ENCODE peak calls at places on chromosomes 4 and X, in nine cellular contexts. C is cardiac muscle cell; G is upper lobe of left lung; A is CD8-positive, alpha-beta memory T cell; U is lung; M is SJSA1; B is stomach; S is endodermal cell; Y is HCT116. L is an unnamed sample. For H3K4me1, the result is how much of the 10 kb centered on the place peaks cover.

GRCh38 chrX:12141511-12141910 is 3.2 kb downstream of the FRMPD4 start:
- DNase-seq in G (no peak), A (no peak), U (no peak), S (no peak), B (no peak), C (no peak), M (no peak), Y (no peak), L (no peak)

GRCh38 chr4:86946868-86947493 is 12.2 kb downstream of the AFF1 start:
- DNase-seq in B (no peak), G (no peak), U (no peak), M (no peak), Y (no peak), S (peak), A (no peak), C (no peak), L (no peak)

GRCh38 chr4:48225368-48226141 is 44.1 kb downstream of the TEC start:
- DNase-seq in B (no peak), G (no peak), C (no peak), A (no peak), M (no peak), Y (no peak), S (no peak), U (no peak), L (no peak)

GRCh38 chrX:109716431-109717028 is 16.5 kb downstream of the ACSL4 start:
- DNase-seq in M (no peak), A (no peak), B (no peak), C (peak), Y (no peak), U (no peak), G (no peak), S (no peak), L (no peak)

GRCh38 chrX:103157511-103158316 is 57.2 kb upstream of the BEX4 start:
- DNase-seq in U (no peak), S (peak), G (no peak), Y (no peak), A (no peak), B (no peak), C (peak), M (no peak), L (no peak)

GRCh38 chr4:145564540-145564939 is 54.6 kb upstream of the MMAA start:
- DNase-seq in Y (no peak), G (no peak), M (no peak), S (no peak), U (no peak), B (no peak), C (no peak), A (no peak), L (no peak)

GRCh38 chr4:139933541-139933940 is 220.4 kb downstream of the MAML3 start:
- DNase-seq in G (no peak), M (no peak), A (no peak), B (no peak), S (peak), C (no peak), Y (no peak), U (no peak), L (no peak)

GRCh38 chr4:181592221-181592745 is 650.9 kb upstream of the TENM3 start:
- DNase-seq in U (no peak), B (no peak), M (no peak), G (no peak), C (peak), Y (no peak), S (no peak), A (no peak), L (no peak)

GRCh38 chrX:2500091-2500680 is 590 bp downstream of the DHRSX start:
- DNase-seq in S (peak), A (peak), Y (no peak), C (peak), U (no peak), M (peak), B (peak), G (peak), L (peak)

GRCh38 chr4:36043901-36044300 is 200.4 kb downstream of the ARAP2 start:
- DNase-seq in U (no peak), C (no peak), M (no peak), Y (no peak), B (no peak), S (no peak), G (no peak), A (no peak), L (no peak)

GRCh38 chrX:70979136-70979762 is 48.4 kb upstream of the SLC7A3 start:
- DNase-seq in G (no peak), Y (no peak), C (peak), M (no peak), B (no peak), A (no peak), S (peak), U (no peak), L (peak)

GRCh38 chrX:147710301-147710700 is 201.4 kb upstream of the FMR1 start:
- DNase-seq in M (no peak), U (no peak), A (no peak), B (no peak), Y (no peak), S (no peak), C (no peak), G (no peak), L (no peak)

GRCh38 chr4:22202351-22203343 is 254.1 kb upstream of the KCNIP4 start:
- DNase-seq in U (no peak), A (no peak), G (no peak), Y (no peak), M (no peak), C (peak), B (no peak), S (no peak), L (no peak)

GRCh38 chr4:149961876-149962597 is 116.2 kb upstream of the DCLK2 start:
- DNase-seq in B (no peak), Y (no peak), U (no peak), G (no peak), M (no peak), S (no peak), A (no peak), C (peak), L (no peak)

GRCh38 chr4:123802082-123802658 is 405.6 kb downstream of the SPRY1 start:
- DNase-seq in C (no peak), U (no peak), A (no peak), Y (no peak), M (no peak), S (no peak), B (no peak), G (no peak), L (no peak)

GRCh38 chr4:176676901-176677300 is 115.8 kb downstream of the VEGFC start:
- DNase-seq in B (no peak), U (no peak), Y (no peak), A (no peak), G (no peak), M (no peak), S (no peak), C (no peak), L (no peak)

GRCh38 chrX:42803320-42803719 is 25.4 kb upstream of the PPP1R2C start:
- DNase-seq in M (no peak), G (no peak), C (no peak), U (no peak), Y (no peak), B (no peak), A (no peak), S (no peak), L (no peak)

GRCh38 chr4:3346146-3346545 is 53.3 kb downstream of the RGS12 start:
- DNase-seq in U (peak), A (no peak), M (no peak), C (peak), B (peak), Y (peak), G (no peak), S (peak), L (peak)

GRCh38 chr4:57124145-57124544 is 14.0 kb upstream of the IGFBP7 start:
- DNase-seq in A (no peak), B (no peak), S (no peak), M (no peak), Y (no peak), U (no peak), G (no peak), C (peak), L (no peak)

GRCh38 chr4:2407991-2408342 is 10.5 kb downstream of the ZFYVE28 start:
- DNase-seq in B (no peak), U (no peak), G (no peak), S (no peak), Y (no peak), A (no peak), C (no peak), M (no peak), L (no peak)

GRCh38 chr4:13992041-13992440 is 364.5 kb upstream of the BOD1L1 start:
- DNase-seq in C (no peak), U (no peak), G (no peak), A (no peak), S (no peak), B (no peak), M (no peak), Y (no peak), L (no peak)

GRCh38 chrX:10633722-10634121 is 13.3 kb upstream of the MID1 start:
- DNase-seq in G (no peak), S (no peak), B (no peak), C (peak), Y (peak), A (no peak), U (peak), M (peak), L (no peak)

GRCh38 chrX:15721911-15722310 is 16.2 kb upstream of the CA5B start:
- DNase-seq in G (no peak), C (no peak), Y (no peak), B (no peak), M (no peak), U (no peak), S (no peak), A (no peak), L (no peak)

GRCh38 chr4:87093443-87094123 is 126.8 kb downstream of the KLHL8 start:
- DNase-seq in Y (peak), C (peak), B (no peak), M (no peak), A (peak), U (no peak), S (peak), G (no peak), L (peak)

DNA sequence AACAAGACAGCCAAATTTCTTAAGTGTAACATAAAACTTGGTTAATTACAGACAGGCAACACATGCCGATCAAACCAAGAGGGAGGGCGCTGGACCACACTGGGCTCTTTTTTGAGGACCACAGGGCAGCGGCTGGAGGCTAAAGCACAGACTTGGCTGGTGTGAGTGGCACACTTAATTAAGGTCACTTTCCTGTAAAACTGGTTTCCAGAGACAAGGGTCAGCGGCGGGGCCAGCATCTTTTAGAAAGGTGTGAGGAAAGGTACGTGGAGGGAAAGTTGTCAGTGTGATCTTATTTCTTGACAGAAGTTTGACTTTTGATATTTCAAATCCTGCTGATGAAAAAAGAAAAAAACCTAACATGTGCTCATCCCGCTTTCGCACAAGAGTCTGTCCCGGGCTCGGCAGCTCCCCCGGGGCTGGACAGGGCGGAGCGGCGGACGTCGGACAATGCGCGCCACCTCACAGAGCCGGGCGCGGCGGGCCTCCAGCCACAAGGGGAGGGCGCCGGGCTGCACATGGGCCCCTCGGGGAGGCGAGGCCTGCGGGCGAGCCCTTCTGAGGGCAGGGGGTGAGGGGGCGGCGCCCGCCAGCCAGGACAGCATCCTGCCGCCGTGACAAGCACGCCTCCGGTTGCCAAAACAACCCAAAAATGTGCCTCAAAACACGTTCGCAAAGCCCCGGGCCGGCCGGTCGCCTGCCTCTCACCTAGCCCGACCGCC is 658 bp upstream of the HSPA4L start:
- DNase-seq in S (no peak), G (peak), Y (no peak), C (peak), M (peak), B (peak), A (no peak), U (no peak), L (no peak)
- H3K4me3 ChIP-seq in S (peak), G (peak), Y (peak), C (peak), M (peak), B (peak), A (no peak), U (peak), L (no peak)

GRCh38 chr4:152956650-152957436 is 20.7 kb downstream of the FHDC1 start:
- DNase-seq in C (peak), U (no peak), Y (no peak), S (peak), M (no peak), A (no peak), G (no peak), B (peak), L (no peak)
- H3K27ac ChIP-seq in C (no peak), U (peak), Y (no peak), S (peak), M (no peak), A (no peak), G (peak), B (peak), L (no peak)

GRCh38 chr4:94409947-94410346 is 41.8 kb upstream of the PDLIM5 start:
- DNase-seq in M (no peak), C (no peak), U (no peak), S (no peak), Y (no peak), B (no peak), G (no peak), A (no peak), L (no peak)
- H3K4me1 ChIP-seq in M (under half), C (half or more), U (under half), S (under half), Y (under half), B (under half), G (under half), A (under half), L (under half)

GRCh38 chrX:54180403-54180802 is 2.7 kb downstream of the FAM120C start:
- DNase-seq in B (no peak), G (no peak), U (no peak), M (no peak), Y (no peak), S (no peak), C (peak), A (no peak), L (no peak)

GRCh38 chrX:54182194-54182863 is 725 bp downstream of the FAM120C start:
- DNase-seq in C (peak), S (peak), Y (peak), G (peak), A (peak), U (peak), M (peak), B (peak), L (peak)

GRCh38 chrX:54182864-54183613 is at the start of gene FAM120C:
- DNase-seq in S (peak), Y (peak), B (peak), U (peak), C (peak), A (peak), M (peak), G (peak), L (peak)

GRCh38 chrX:54178100-54178940 is 4.7 kb downstream of the FAM120C start:
- DNase-seq in M (no peak), U (no peak), G (no peak), S (no peak), Y (no peak), A (no peak), B (no peak), C (peak), L (no peak)

DNA sequence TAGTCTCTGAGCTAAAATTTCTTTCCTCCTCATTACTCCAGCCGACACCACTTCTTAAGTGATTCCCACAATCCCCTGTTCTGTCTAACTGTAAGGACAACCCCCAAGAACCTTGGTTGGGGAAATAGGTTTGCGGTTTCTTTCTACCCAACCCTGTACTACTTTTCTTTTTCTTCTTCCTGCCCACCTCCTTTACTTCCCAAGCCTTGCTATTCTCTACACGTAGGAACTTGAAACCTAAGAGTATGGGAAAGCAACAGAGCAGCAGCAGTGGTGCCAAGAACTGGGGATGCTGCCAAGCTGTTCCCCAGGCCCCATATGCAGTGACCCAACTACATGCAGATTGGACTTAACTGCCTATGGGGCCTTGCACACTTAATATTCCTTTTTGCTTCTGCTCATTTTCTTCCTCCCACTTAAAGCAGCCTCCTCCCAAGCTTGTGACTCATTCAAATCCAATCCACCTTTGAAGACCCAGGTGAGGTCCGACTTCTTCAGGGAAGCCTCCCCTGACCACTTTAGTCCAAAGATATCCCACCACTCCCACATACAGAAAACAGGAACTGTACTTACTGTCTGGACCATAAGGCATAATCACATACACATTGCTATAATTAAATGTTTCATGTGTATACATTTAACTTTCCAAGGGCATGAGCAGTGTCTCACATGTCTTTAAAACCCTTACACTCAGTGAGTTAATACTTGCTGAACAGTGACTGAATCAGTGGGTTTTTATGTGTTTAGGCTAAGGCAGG is 1.7 kb downstream of the FAM120C start:
- DNase-seq in S (no peak), C (peak), B (no peak), M (no peak), U (no peak), Y (no peak), A (no peak), G (no peak), L (no peak)
- H3K4me3 ChIP-seq in S (peak), C (peak), B (peak), M (peak), U (no peak), Y (peak), A (peak), G (peak), L (peak)